ENCODE peak calls at places on chromosome 6, in eight cellular contexts. One of them, this sample, is unnamed.

GRCh38 chr6:131182991-131183425 is 47.7 kb downstream of the AKAP7 start:
- DNase-seq in activated CD8-positive, alpha-beta memory T cell treated with anti-CD3 and anti-CD28 coated beads for 4 hours: no peak
- DNase-seq in CD8-positive, alpha-beta memory T cell: no peak
- DNase-seq in stimulated activated CD4-positive, alpha-beta T cell treated with anti-CD3 and anti-CD28 coated beads, Interleukin-4, amount 100 ng/mL, for 1 hour: no peak
- DNase-seq in RWPE1: no peak
- DNase-seq in OCI-M1: peak; percentile 83
- DNase-seq in cerebellum: no peak
- DNase-seq in activated CD4-positive, alpha-beta T cell treated with anti-CD3 and anti-CD28 coated beads, Interleukin-2, amount 50 U/mL, for 1 hour: peak; percentile 3
- DNase-seq in this sample: peak; percentile 78

GRCh38 chr6:118097576-118097975 is 190.5 kb downstream of the SLC35F1 start:
- DNase-seq in activated CD8-positive, alpha-beta memory T cell treated with anti-CD3 and anti-CD28 coated beads for 4 hours: no peak
- DNase-seq in CD8-positive, alpha-beta memory T cell: no peak
- DNase-seq in stimulated activated CD4-positive, alpha-beta T cell treated with anti-CD3 and anti-CD28 coated beads, Interleukin-4, amount 100 ng/mL, for 1 hour: no peak
- DNase-seq in RWPE1: no peak
- DNase-seq in OCI-M1: no peak
- DNase-seq in cerebellum: no peak
- DNase-seq in activated CD4-positive, alpha-beta T cell treated with anti-CD3 and anti-CD28 coated beads, Interleukin-2, amount 50 U/mL, for 1 hour: no peak
- DNase-seq in this sample: no peak

GRCh38 chr6:116405147-116405546 is 34.4 kb downstream of the DSE start:
- DNase-seq in activated CD8-positive, alpha-beta memory T cell treated with anti-CD3 and anti-CD28 coated beads for 4 hours: no peak
- DNase-seq in CD8-positive, alpha-beta memory T cell: no peak
- DNase-seq in stimulated activated CD4-positive, alpha-beta T cell treated with anti-CD3 and anti-CD28 coated beads, Interleukin-4, amount 100 ng/mL, for 1 hour: no peak
- DNase-seq in RWPE1: no peak
- DNase-seq in OCI-M1: no peak
- DNase-seq in cerebellum: no peak
- DNase-seq in activated CD4-positive, alpha-beta T cell treated with anti-CD3 and anti-CD28 coated beads, Interleukin-2, amount 50 U/mL, for 1 hour: no peak
- DNase-seq in this sample: no peak

GRCh38 chr6:31010393-31011060 is at the start of gene MUC22:
- DNase-seq in activated CD8-positive, alpha-beta memory T cell treated with anti-CD3 and anti-CD28 coated beads for 4 hours: no peak
- DNase-seq in CD8-positive, alpha-beta memory T cell: no peak
- DNase-seq in stimulated activated CD4-positive, alpha-beta T cell treated with anti-CD3 and anti-CD28 coated beads, Interleukin-4, amount 100 ng/mL, for 1 hour: peak; percentile 6
- DNase-seq in RWPE1: peak; percentile 57
- DNase-seq in OCI-M1: no peak
- DNase-seq in cerebellum: no peak
- DNase-seq in activated CD4-positive, alpha-beta T cell treated with anti-CD3 and anti-CD28 coated beads, Interleukin-2, amount 50 U/mL, for 1 hour: no peak
- DNase-seq in this sample: no peak

GRCh38 chr6:136607204-136607931 is 57.1 kb upstream of the MAP7 start:
- DNase-seq in activated CD8-positive, alpha-beta memory T cell treated with anti-CD3 and anti-CD28 coated beads for 4 hours: no peak
- DNase-seq in CD8-positive, alpha-beta memory T cell: no peak
- DNase-seq in stimulated activated CD4-positive, alpha-beta T cell treated with anti-CD3 and anti-CD28 coated beads, Interleukin-4, amount 100 ng/mL, for 1 hour: no peak
- DNase-seq in RWPE1: no peak
- DNase-seq in OCI-M1: no peak
- DNase-seq in cerebellum: no peak
- DNase-seq in activated CD4-positive, alpha-beta T cell treated with anti-CD3 and anti-CD28 coated beads, Interleukin-2, amount 50 U/mL, for 1 hour: no peak
- DNase-seq in this sample: no peak

GRCh38 chr6:160167547-160168391 is 46.2 kb downstream of the SLC22A1 start:
- DNase-seq in activated CD8-positive, alpha-beta memory T cell treated with anti-CD3 and anti-CD28 coated beads for 4 hours: no peak
- DNase-seq in CD8-positive, alpha-beta memory T cell: no peak
- DNase-seq in stimulated activated CD4-positive, alpha-beta T cell treated with anti-CD3 and anti-CD28 coated beads, Interleukin-4, amount 100 ng/mL, for 1 hour: no peak
- DNase-seq in RWPE1: no peak
- DNase-seq in OCI-M1: no peak
- DNase-seq in cerebellum: no peak
- DNase-seq in activated CD4-positive, alpha-beta T cell treated with anti-CD3 and anti-CD28 coated beads, Interleukin-2, amount 50 U/mL, for 1 hour: no peak
- DNase-seq in this sample: no peak

GRCh38 chr6:128491643-128492206 is 28.7 kb downstream of the PTPRK start:
- DNase-seq in activated CD8-positive, alpha-beta memory T cell treated with anti-CD3 and anti-CD28 coated beads for 4 hours: no peak
- DNase-seq in CD8-positive, alpha-beta memory T cell: no peak
- DNase-seq in stimulated activated CD4-positive, alpha-beta T cell treated with anti-CD3 and anti-CD28 coated beads, Interleukin-4, amount 100 ng/mL, for 1 hour: no peak
- DNase-seq in RWPE1: no peak
- DNase-seq in OCI-M1: peak; percentile 92
- DNase-seq in cerebellum: no peak
- DNase-seq in activated CD4-positive, alpha-beta T cell treated with anti-CD3 and anti-CD28 coated beads, Interleukin-2, amount 50 U/mL, for 1 hour: no peak
- DNase-seq in this sample: peak; percentile 39

GRCh38 chr6:6556738-6557503 is 31.6 kb upstream of the LY86 start:
- DNase-seq in activated CD8-positive, alpha-beta memory T cell treated with anti-CD3 and anti-CD28 coated beads for 4 hours: no peak
- DNase-seq in CD8-positive, alpha-beta memory T cell: no peak
- DNase-seq in stimulated activated CD4-positive, alpha-beta T cell treated with anti-CD3 and anti-CD28 coated beads, Interleukin-4, amount 100 ng/mL, for 1 hour: peak; percentile 30
- DNase-seq in RWPE1: peak; percentile 59
- DNase-seq in OCI-M1: peak; percentile 94
- DNase-seq in cerebellum: peak; percentile 18
- DNase-seq in activated CD4-positive, alpha-beta T cell treated with anti-CD3 and anti-CD28 coated beads, Interleukin-2, amount 50 U/mL, for 1 hour: peak; percentile 38
- DNase-seq in this sample: peak; percentile 85

GRCh38 chr6:121838842-121839241 is 403.4 kb downstream of the GJA1 start:
- DNase-seq in activated CD8-positive, alpha-beta memory T cell treated with anti-CD3 and anti-CD28 coated beads for 4 hours: no peak
- DNase-seq in CD8-positive, alpha-beta memory T cell: no peak
- DNase-seq in stimulated activated CD4-positive, alpha-beta T cell treated with anti-CD3 and anti-CD28 coated beads, Interleukin-4, amount 100 ng/mL, for 1 hour: no peak
- DNase-seq in RWPE1: no peak
- DNase-seq in OCI-M1: peak; percentile 96
- DNase-seq in cerebellum: no peak
- DNase-seq in activated CD4-positive, alpha-beta T cell treated with anti-CD3 and anti-CD28 coated beads, Interleukin-2, amount 50 U/mL, for 1 hour: no peak
- DNase-seq in this sample: peak; percentile 3

GRCh38 chr6:112331306-112331705 is 15.8 kb upstream of the RFPL4B start:
- DNase-seq in activated CD8-positive, alpha-beta memory T cell treated with anti-CD3 and anti-CD28 coated beads for 4 hours: no peak
- DNase-seq in CD8-positive, alpha-beta memory T cell: no peak
- DNase-seq in stimulated activated CD4-positive, alpha-beta T cell treated with anti-CD3 and anti-CD28 coated beads, Interleukin-4, amount 100 ng/mL, for 1 hour: no peak
- DNase-seq in RWPE1: peak; percentile 31
- DNase-seq in OCI-M1: no peak
- DNase-seq in cerebellum: no peak
- DNase-seq in activated CD4-positive, alpha-beta T cell treated with anti-CD3 and anti-CD28 coated beads, Interleukin-2, amount 50 U/mL, for 1 hour: no peak
- DNase-seq in this sample: no peak

GRCh38 chr6:142275146-142276006 is 26.4 kb upstream of the ADGRG6 start:
- DNase-seq in activated CD8-positive, alpha-beta memory T cell treated with anti-CD3 and anti-CD28 coated beads for 4 hours: no peak
- DNase-seq in CD8-positive, alpha-beta memory T cell: no peak
- DNase-seq in stimulated activated CD4-positive, alpha-beta T cell treated with anti-CD3 and anti-CD28 coated beads, Interleukin-4, amount 100 ng/mL, for 1 hour: no peak
- DNase-seq in RWPE1: peak; percentile 20
- DNase-seq in OCI-M1: no peak
- DNase-seq in cerebellum: no peak
- DNase-seq in activated CD4-positive, alpha-beta T cell treated with anti-CD3 and anti-CD28 coated beads, Interleukin-2, amount 50 U/mL, for 1 hour: no peak
- DNase-seq in this sample: no peak

GRCh38 chr6:125792680-125793079 is 1.9 kb downstream of the NCOA7 start:
- DNase-seq in activated CD8-positive, alpha-beta memory T cell treated with anti-CD3 and anti-CD28 coated beads for 4 hours: no peak
- DNase-seq in CD8-positive, alpha-beta memory T cell: no peak
- DNase-seq in stimulated activated CD4-positive, alpha-beta T cell treated with anti-CD3 and anti-CD28 coated beads, Interleukin-4, amount 100 ng/mL, for 1 hour: no peak
- DNase-seq in RWPE1: no peak
- DNase-seq in OCI-M1: no peak
- DNase-seq in cerebellum: no peak
- DNase-seq in activated CD4-positive, alpha-beta T cell treated with anti-CD3 and anti-CD28 coated beads, Interleukin-2, amount 50 U/mL, for 1 hour: no peak
- DNase-seq in this sample: no peak

GRCh38 chr6:42021847-42022754 is 28.2 kb upstream of the TAF8 start:
- DNase-seq in activated CD8-positive, alpha-beta memory T cell treated with anti-CD3 and anti-CD28 coated beads for 4 hours: no peak
- DNase-seq in CD8-positive, alpha-beta memory T cell: peak; percentile 52
- DNase-seq in stimulated activated CD4-positive, alpha-beta T cell treated with anti-CD3 and anti-CD28 coated beads, Interleukin-4, amount 100 ng/mL, for 1 hour: peak; percentile 69
- DNase-seq in RWPE1: no peak
- DNase-seq in OCI-M1: no peak
- DNase-seq in cerebellum: peak; percentile 40
- DNase-seq in activated CD4-positive, alpha-beta T cell treated with anti-CD3 and anti-CD28 coated beads, Interleukin-2, amount 50 U/mL, for 1 hour: peak; percentile 64
- DNase-seq in this sample: peak; percentile 32

GRCh38 chr6:12404651-12405050 is 114.5 kb downstream of the EDN1 start:
- DNase-seq in activated CD8-positive, alpha-beta memory T cell treated with anti-CD3 and anti-CD28 coated beads for 4 hours: no peak
- DNase-seq in CD8-positive, alpha-beta memory T cell: no peak
- DNase-seq in stimulated activated CD4-positive, alpha-beta T cell treated with anti-CD3 and anti-CD28 coated beads, Interleukin-4, amount 100 ng/mL, for 1 hour: no peak
- DNase-seq in RWPE1: no peak
- DNase-seq in OCI-M1: no peak
- DNase-seq in cerebellum: no peak
- DNase-seq in activated CD4-positive, alpha-beta T cell treated with anti-CD3 and anti-CD28 coated beads, Interleukin-2, amount 50 U/mL, for 1 hour: no peak
- DNase-seq in this sample: no peak

GRCh38 chr6:139568956-139569538 is 194.6 kb upstream of the CITED2 start:
- DNase-seq in activated CD8-positive, alpha-beta memory T cell treated with anti-CD3 and anti-CD28 coated beads for 4 hours: no peak
- DNase-seq in CD8-positive, alpha-beta memory T cell: no peak
- DNase-seq in stimulated activated CD4-positive, alpha-beta T cell treated with anti-CD3 and anti-CD28 coated beads, Interleukin-4, amount 100 ng/mL, for 1 hour: no peak
- DNase-seq in RWPE1: peak; percentile 78
- DNase-seq in OCI-M1: no peak
- DNase-seq in cerebellum: no peak
- DNase-seq in activated CD4-positive, alpha-beta T cell treated with anti-CD3 and anti-CD28 coated beads, Interleukin-2, amount 50 U/mL, for 1 hour: no peak
- DNase-seq in this sample: no peak

GRCh38 chr6:154488802-154489437 is 21.6 kb downstream of the CNKSR3 start:
- DNase-seq in activated CD8-positive, alpha-beta memory T cell treated with anti-CD3 and anti-CD28 coated beads for 4 hours: no peak
- DNase-seq in CD8-positive, alpha-beta memory T cell: no peak
- DNase-seq in stimulated activated CD4-positive, alpha-beta T cell treated with anti-CD3 and anti-CD28 coated beads, Interleukin-4, amount 100 ng/mL, for 1 hour: no peak
- DNase-seq in RWPE1: no peak
- DNase-seq in OCI-M1: no peak
- DNase-seq in cerebellum: no peak
- DNase-seq in activated CD4-positive, alpha-beta T cell treated with anti-CD3 and anti-CD28 coated beads, Interleukin-2, amount 50 U/mL, for 1 hour: no peak
- DNase-seq in this sample: no peak

GRCh38 chr6:110822248-110822647 is 7.0 kb upstream of the CDK19 start:
- DNase-seq in activated CD8-positive, alpha-beta memory T cell treated with anti-CD3 and anti-CD28 coated beads for 4 hours: no peak
- DNase-seq in CD8-positive, alpha-beta memory T cell: no peak
- DNase-seq in stimulated activated CD4-positive, alpha-beta T cell treated with anti-CD3 and anti-CD28 coated beads, Interleukin-4, amount 100 ng/mL, for 1 hour: no peak
- DNase-seq in RWPE1: no peak
- DNase-seq in OCI-M1: no peak
- DNase-seq in cerebellum: peak; percentile 15
- DNase-seq in activated CD4-positive, alpha-beta T cell treated with anti-CD3 and anti-CD28 coated beads, Interleukin-2, amount 50 U/mL, for 1 hour: no peak
- DNase-seq in this sample: no peak

GRCh38 chr6:160102399-160102798 is 19.2 kb upstream of the SLC22A1 start:
- DNase-seq in activated CD8-positive, alpha-beta memory T cell treated with anti-CD3 and anti-CD28 coated beads for 4 hours: no peak
- DNase-seq in CD8-positive, alpha-beta memory T cell: no peak
- DNase-seq in stimulated activated CD4-positive, alpha-beta T cell treated with anti-CD3 and anti-CD28 coated beads, Interleukin-4, amount 100 ng/mL, for 1 hour: no peak
- DNase-seq in RWPE1: no peak
- DNase-seq in OCI-M1: no peak
- DNase-seq in cerebellum: no peak
- DNase-seq in activated CD4-positive, alpha-beta T cell treated with anti-CD3 and anti-CD28 coated beads, Interleukin-2, amount 50 U/mL, for 1 hour: no peak
- DNase-seq in this sample: no peak

GRCh38 chr6:83536034-83536646 is 23.8 kb downstream of the PRSS35 start:
- DNase-seq in activated CD8-positive, alpha-beta memory T cell treated with anti-CD3 and anti-CD28 coated beads for 4 hours: no peak
- DNase-seq in CD8-positive, alpha-beta memory T cell: peak; percentile 36
- DNase-seq in stimulated activated CD4-positive, alpha-beta T cell treated with anti-CD3 and anti-CD28 coated beads, Interleukin-4, amount 100 ng/mL, for 1 hour: peak; percentile 40
- DNase-seq in RWPE1: no peak
- DNase-seq in OCI-M1: peak; percentile 67
- DNase-seq in cerebellum: no peak
- DNase-seq in activated CD4-positive, alpha-beta T cell treated with anti-CD3 and anti-CD28 coated beads, Interleukin-2, amount 50 U/mL, for 1 hour: peak; percentile 25
- DNase-seq in this sample: peak; percentile 76

GRCh38 chr6:137241481-137242011 is 22.4 kb upstream of the IFNGR1 start:
- DNase-seq in activated CD8-positive, alpha-beta memory T cell treated with anti-CD3 and anti-CD28 coated beads for 4 hours: no peak
- DNase-seq in CD8-positive, alpha-beta memory T cell: no peak
- DNase-seq in stimulated activated CD4-positive, alpha-beta T cell treated with anti-CD3 and anti-CD28 coated beads, Interleukin-4, amount 100 ng/mL, for 1 hour: no peak
- DNase-seq in RWPE1: no peak
- DNase-seq in OCI-M1: no peak
- DNase-seq in cerebellum: no peak
- DNase-seq in activated CD4-positive, alpha-beta T cell treated with anti-CD3 and anti-CD28 coated beads, Interleukin-2, amount 50 U/mL, for 1 hour: no peak
- DNase-seq in this sample: no peak

GRCh38 chr6:142926494-142927273 is 18.3 kb downstream of the HIVEP2 start:
- DNase-seq in activated CD8-positive, alpha-beta memory T cell treated with anti-CD3 and anti-CD28 coated beads for 4 hours: no peak
- DNase-seq in CD8-positive, alpha-beta memory T cell: peak; percentile 66
- DNase-seq in stimulated activated CD4-positive, alpha-beta T cell treated with anti-CD3 and anti-CD28 coated beads, Interleukin-4, amount 100 ng/mL, for 1 hour: peak; percentile 54
- DNase-seq in RWPE1: peak; percentile 61
- DNase-seq in OCI-M1: peak; percentile 74
- DNase-seq in cerebellum: peak; percentile 47
- DNase-seq in activated CD4-positive, alpha-beta T cell treated with anti-CD3 and anti-CD28 coated beads, Interleukin-2, amount 50 U/mL, for 1 hour: peak; percentile 72
- DNase-seq in this sample: peak; percentile 53

GRCh38 chr6:155013457-155013876 is 18.4 kb downstream of the TIAM2 start:
- DNase-seq in activated CD8-positive, alpha-beta memory T cell treated with anti-CD3 and anti-CD28 coated beads for 4 hours: no peak
- DNase-seq in CD8-positive, alpha-beta memory T cell: no peak
- DNase-seq in stimulated activated CD4-positive, alpha-beta T cell treated with anti-CD3 and anti-CD28 coated beads, Interleukin-4, amount 100 ng/mL, for 1 hour: no peak
- DNase-seq in RWPE1: no peak
- DNase-seq in OCI-M1: no peak
- DNase-seq in cerebellum: no peak
- DNase-seq in activated CD4-positive, alpha-beta T cell treated with anti-CD3 and anti-CD28 coated beads, Interleukin-2, amount 50 U/mL, for 1 hour: no peak
- DNase-seq in this sample: no peak

GRCh38 chr6:169035381-169036280 is 218.0 kb downstream of the THBS2 start:
- DNase-seq in activated CD8-positive, alpha-beta memory T cell treated with anti-CD3 and anti-CD28 coated beads for 4 hours: no peak
- DNase-seq in CD8-positive, alpha-beta memory T cell: no peak
- DNase-seq in stimulated activated CD4-positive, alpha-beta T cell treated with anti-CD3 and anti-CD28 coated beads, Interleukin-4, amount 100 ng/mL, for 1 hour: no peak
- DNase-seq in RWPE1: peak; percentile 38
- DNase-seq in OCI-M1: no peak
- DNase-seq in cerebellum: no peak
- DNase-seq in activated CD4-positive, alpha-beta T cell treated with anti-CD3 and anti-CD28 coated beads, Interleukin-2, amount 50 U/mL, for 1 hour: no peak
- DNase-seq in this sample: no peak

GRCh38 chr6:9783567-9783966 is 631.3 kb downstream of the TFAP2A start:
- DNase-seq in activated CD8-positive, alpha-beta memory T cell treated with anti-CD3 and anti-CD28 coated beads for 4 hours: no peak
- DNase-seq in CD8-positive, alpha-beta memory T cell: no peak
- DNase-seq in stimulated activated CD4-positive, alpha-beta T cell treated with anti-CD3 and anti-CD28 coated beads, Interleukin-4, amount 100 ng/mL, for 1 hour: no peak
- DNase-seq in RWPE1: no peak
- DNase-seq in OCI-M1: peak; percentile 55
- DNase-seq in cerebellum: no peak
- DNase-seq in activated CD4-positive, alpha-beta T cell treated with anti-CD3 and anti-CD28 coated beads, Interleukin-2, amount 50 U/mL, for 1 hour: no peak
- DNase-seq in this sample: no peak

GRCh38 chr6:125533710-125534397 is 215.6 kb upstream of the HEY2 start:
- DNase-seq in activated CD8-positive, alpha-beta memory T cell treated with anti-CD3 and anti-CD28 coated beads for 4 hours: no peak
- DNase-seq in CD8-positive, alpha-beta memory T cell: no peak
- DNase-seq in stimulated activated CD4-positive, alpha-beta T cell treated with anti-CD3 and anti-CD28 coated beads, Interleukin-4, amount 100 ng/mL, for 1 hour: no peak
- DNase-seq in RWPE1: no peak
- DNase-seq in OCI-M1: no peak
- DNase-seq in cerebellum: no peak
- DNase-seq in activated CD4-positive, alpha-beta T cell treated with anti-CD3 and anti-CD28 coated beads, Interleukin-2, amount 50 U/mL, for 1 hour: no peak
- DNase-seq in this sample: no peak

GRCh38 chr6:143752459-143752858 is 74.7 kb downstream of the PHACTR2 start:
- DNase-seq in activated CD8-positive, alpha-beta memory T cell treated with anti-CD3 and anti-CD28 coated beads for 4 hours: no peak
- DNase-seq in CD8-positive, alpha-beta memory T cell: no peak
- DNase-seq in stimulated activated CD4-positive, alpha-beta T cell treated with anti-CD3 and anti-CD28 coated beads, Interleukin-4, amount 100 ng/mL, for 1 hour: no peak
- DNase-seq in RWPE1: no peak
- DNase-seq in OCI-M1: no peak
- DNase-seq in cerebellum: no peak
- DNase-seq in activated CD4-positive, alpha-beta T cell treated with anti-CD3 and anti-CD28 coated beads, Interleukin-2, amount 50 U/mL, for 1 hour: no peak
- DNase-seq in this sample: no peak

GRCh38 chr6:168194732-168195565 is 115.9 kb upstream of the FRMD1 start:
- DNase-seq in activated CD8-positive, alpha-beta memory T cell treated with anti-CD3 and anti-CD28 coated beads for 4 hours: no peak
- DNase-seq in CD8-positive, alpha-beta memory T cell: no peak
- DNase-seq in stimulated activated CD4-positive, alpha-beta T cell treated with anti-CD3 and anti-CD28 coated beads, Interleukin-4, amount 100 ng/mL, for 1 hour: no peak
- DNase-seq in RWPE1: no peak
- DNase-seq in OCI-M1: no peak
- DNase-seq in cerebellum: no peak
- DNase-seq in activated CD4-positive, alpha-beta T cell treated with anti-CD3 and anti-CD28 coated beads, Interleukin-2, amount 50 U/mL, for 1 hour: no peak
- DNase-seq in this sample: no peak

GRCh38 chr6:14743126-14743464 is 502.8 kb upstream of the JARID2 start:
- DNase-seq in activated CD8-positive, alpha-beta memory T cell treated with anti-CD3 and anti-CD28 coated beads for 4 hours: no peak
- DNase-seq in CD8-positive, alpha-beta memory T cell: no peak
- DNase-seq in stimulated activated CD4-positive, alpha-beta T cell treated with anti-CD3 and anti-CD28 coated beads, Interleukin-4, amount 100 ng/mL, for 1 hour: no peak
- DNase-seq in RWPE1: no peak
- DNase-seq in OCI-M1: no peak
- DNase-seq in cerebellum: no peak
- DNase-seq in activated CD4-positive, alpha-beta T cell treated with anti-CD3 and anti-CD28 coated beads, Interleukin-2, amount 50 U/mL, for 1 hour: no peak
- DNase-seq in this sample: no peak

GRCh38 chr6:45640081-45640491 is 262.4 kb upstream of the SUPT3H start:
- DNase-seq in activated CD8-positive, alpha-beta memory T cell treated with anti-CD3 and anti-CD28 coated beads for 4 hours: no peak
- DNase-seq in CD8-positive, alpha-beta memory T cell: no peak
- DNase-seq in stimulated activated CD4-positive, alpha-beta T cell treated with anti-CD3 and anti-CD28 coated beads, Interleukin-4, amount 100 ng/mL, for 1 hour: no peak
- DNase-seq in RWPE1: no peak
- DNase-seq in OCI-M1: no peak
- DNase-seq in cerebellum: no peak
- DNase-seq in activated CD4-positive, alpha-beta T cell treated with anti-CD3 and anti-CD28 coated beads, Interleukin-2, amount 50 U/mL, for 1 hour: no peak
- DNase-seq in this sample: no peak

GRCh38 chr6:25413506-25413905 is 134.3 kb downstream of the CARMIL1 start:
- DNase-seq in activated CD8-positive, alpha-beta memory T cell treated with anti-CD3 and anti-CD28 coated beads for 4 hours: no peak
- DNase-seq in CD8-positive, alpha-beta memory T cell: no peak
- DNase-seq in stimulated activated CD4-positive, alpha-beta T cell treated with anti-CD3 and anti-CD28 coated beads, Interleukin-4, amount 100 ng/mL, for 1 hour: no peak
- DNase-seq in RWPE1: no peak
- DNase-seq in OCI-M1: no peak
- DNase-seq in cerebellum: no peak
- DNase-seq in activated CD4-positive, alpha-beta T cell treated with anti-CD3 and anti-CD28 coated beads, Interleukin-2, amount 50 U/mL, for 1 hour: no peak
- DNase-seq in this sample: peak; percentile 63

GRCh38 chr6:10759312-10759839 is 11.8 kb downstream of the TMEM14B start:
- DNase-seq in activated CD8-positive, alpha-beta memory T cell treated with anti-CD3 and anti-CD28 coated beads for 4 hours: no peak
- DNase-seq in CD8-positive, alpha-beta memory T cell: no peak
- DNase-seq in stimulated activated CD4-positive, alpha-beta T cell treated with anti-CD3 and anti-CD28 coated beads, Interleukin-4, amount 100 ng/mL, for 1 hour: no peak
- DNase-seq in RWPE1: peak; percentile 75
- DNase-seq in OCI-M1: peak; percentile 81
- DNase-seq in cerebellum: peak; percentile 28
- DNase-seq in activated CD4-positive, alpha-beta T cell treated with anti-CD3 and anti-CD28 coated beads, Interleukin-2, amount 50 U/mL, for 1 hour: no peak
- DNase-seq in this sample: peak; percentile 65

GRCh38 chr6:116412270-116412669 is 41.5 kb downstream of the DSE start:
- DNase-seq in activated CD8-positive, alpha-beta memory T cell treated with anti-CD3 and anti-CD28 coated beads for 4 hours: no peak
- DNase-seq in CD8-positive, alpha-beta memory T cell: no peak
- DNase-seq in stimulated activated CD4-positive, alpha-beta T cell treated with anti-CD3 and anti-CD28 coated beads, Interleukin-4, amount 100 ng/mL, for 1 hour: no peak
- DNase-seq in RWPE1: no peak
- DNase-seq in OCI-M1: no peak
- DNase-seq in cerebellum: no peak
- DNase-seq in activated CD4-positive, alpha-beta T cell treated with anti-CD3 and anti-CD28 coated beads, Interleukin-2, amount 50 U/mL, for 1 hour: no peak
- DNase-seq in this sample: no peak

GRCh38 chr6:145028144-145028818 is 707.0 kb downstream of the EPM2A start:
- DNase-seq in activated CD8-positive, alpha-beta memory T cell treated with anti-CD3 and anti-CD28 coated beads for 4 hours: no peak
- DNase-seq in CD8-positive, alpha-beta memory T cell: no peak
- DNase-seq in stimulated activated CD4-positive, alpha-beta T cell treated with anti-CD3 and anti-CD28 coated beads, Interleukin-4, amount 100 ng/mL, for 1 hour: no peak
- DNase-seq in RWPE1: peak; percentile 40
- DNase-seq in OCI-M1: peak; percentile 87
- DNase-seq in cerebellum: peak; percentile 4
- DNase-seq in activated CD4-positive, alpha-beta T cell treated with anti-CD3 and anti-CD28 coated beads, Interleukin-2, amount 50 U/mL, for 1 hour: no peak
- DNase-seq in this sample: peak; percentile 43